ENCODE peak calls at places on chromosome 11, in eight cellular contexts. One of them, this sample, is unnamed.

GRCh38 chr11:76790251-76790650 is 7.1 kb downstream of the TSKU start:
- DNase-seq in G401: no peak
- DNase-seq in hepatocyte: no peak
- DNase-seq in NCI-H1092 treated with DMSO at 0.1 percent for 48 hours: no peak
- DNase-seq in activated T-cell treated with anti-CD3 and anti-CD28 coated beads, Interleukin-2, amount 50 U/mL, for 72 hours: no peak
- DNase-seq in hypothalamus: no peak
- DNase-seq in hippocampal formation: no peak
- DNase-seq in IMR-90: no peak
- DNase-seq in this sample: no peak

GRCh38 chr11:45927332-45927683 is 4.9 kb downstream of the LARGE2 start:
- DNase-seq in G401: no peak
- DNase-seq in hepatocyte: no peak
- DNase-seq in NCI-H1092 treated with DMSO at 0.1 percent for 48 hours: no peak
- DNase-seq in activated T-cell treated with anti-CD3 and anti-CD28 coated beads, Interleukin-2, amount 50 U/mL, for 72 hours: no peak
- DNase-seq in hypothalamus: no peak
- DNase-seq in hippocampal formation: no peak
- DNase-seq in IMR-90: no peak
- DNase-seq in this sample: no peak

GRCh38 chr11:47858169-47858543 is 10.0 kb upstream of the NUP160 start:
- DNase-seq in G401: no peak
- DNase-seq in hepatocyte: peak
- DNase-seq in NCI-H1092 treated with DMSO at 0.1 percent for 48 hours: no peak
- DNase-seq in activated T-cell treated with anti-CD3 and anti-CD28 coated beads, Interleukin-2, amount 50 U/mL, for 72 hours: no peak
- DNase-seq in hypothalamus: no peak
- DNase-seq in hippocampal formation: no peak
- DNase-seq in IMR-90: peak
- DNase-seq in this sample: peak

GRCh38 chr11:23236846-23237550 is 376.7 kb upstream of the CCDC179 start:
- DNase-seq in G401: no peak
- DNase-seq in hepatocyte: no peak
- DNase-seq in NCI-H1092 treated with DMSO at 0.1 percent for 48 hours: no peak
- DNase-seq in activated T-cell treated with anti-CD3 and anti-CD28 coated beads, Interleukin-2, amount 50 U/mL, for 72 hours: no peak
- DNase-seq in hypothalamus: no peak
- DNase-seq in hippocampal formation: no peak
- DNase-seq in IMR-90: peak
- DNase-seq in this sample: peak

GRCh38 chr11:76770642-76771445 is 12.3 kb upstream of the TSKU start:
- DNase-seq in G401: no peak
- DNase-seq in hepatocyte: peak
- DNase-seq in NCI-H1092 treated with DMSO at 0.1 percent for 48 hours: no peak
- DNase-seq in activated T-cell treated with anti-CD3 and anti-CD28 coated beads, Interleukin-2, amount 50 U/mL, for 72 hours: peak
- DNase-seq in hypothalamus: no peak
- DNase-seq in hippocampal formation: no peak
- DNase-seq in IMR-90: peak
- DNase-seq in this sample: peak

GRCh38 chr11:116539211-116539610 is 233.6 kb downstream of the BUD13 start:
- DNase-seq in G401: no peak
- DNase-seq in hepatocyte: no peak
- DNase-seq in NCI-H1092 treated with DMSO at 0.1 percent for 48 hours: no peak
- DNase-seq in activated T-cell treated with anti-CD3 and anti-CD28 coated beads, Interleukin-2, amount 50 U/mL, for 72 hours: no peak
- DNase-seq in hypothalamus: no peak
- DNase-seq in hippocampal formation: no peak
- DNase-seq in IMR-90: no peak
- DNase-seq in this sample: no peak

GRCh38 chr11:115066111-115066660 is 387.9 kb downstream of the NXPE2 start:
- DNase-seq in G401: no peak
- DNase-seq in hepatocyte: no peak
- DNase-seq in NCI-H1092 treated with DMSO at 0.1 percent for 48 hours: no peak
- DNase-seq in activated T-cell treated with anti-CD3 and anti-CD28 coated beads, Interleukin-2, amount 50 U/mL, for 72 hours: no peak
- DNase-seq in hypothalamus: no peak
- DNase-seq in hippocampal formation: no peak
- DNase-seq in IMR-90: no peak
- DNase-seq in this sample: peak

GRCh38 chr11:65562020-65562419 is 3.9 kb upstream of the LTBP3 start:
- DNase-seq in G401: no peak
- DNase-seq in hepatocyte: no peak
- DNase-seq in NCI-H1092 treated with DMSO at 0.1 percent for 48 hours: no peak
- DNase-seq in activated T-cell treated with anti-CD3 and anti-CD28 coated beads, Interleukin-2, amount 50 U/mL, for 72 hours: no peak
- DNase-seq in hypothalamus: no peak
- DNase-seq in hippocampal formation: no peak
- DNase-seq in IMR-90: no peak
- DNase-seq in this sample: no peak

GRCh38 chr11:3669128-3669527 is 2.1 kb downstream of the CHRNA10 start:
- DNase-seq in G401: no peak
- DNase-seq in hepatocyte: no peak
- DNase-seq in NCI-H1092 treated with DMSO at 0.1 percent for 48 hours: no peak
- DNase-seq in activated T-cell treated with anti-CD3 and anti-CD28 coated beads, Interleukin-2, amount 50 U/mL, for 72 hours: no peak
- DNase-seq in hypothalamus: no peak
- DNase-seq in hippocampal formation: no peak
- DNase-seq in IMR-90: no peak
- DNase-seq in this sample: no peak

GRCh38 chr11:119134389-119134978 is 13.1 kb downstream of the HINFP start:
- DNase-seq in G401: peak
- DNase-seq in hepatocyte: no peak
- DNase-seq in NCI-H1092 treated with DMSO at 0.1 percent for 48 hours: no peak
- DNase-seq in activated T-cell treated with anti-CD3 and anti-CD28 coated beads, Interleukin-2, amount 50 U/mL, for 72 hours: no peak
- DNase-seq in hypothalamus: no peak
- DNase-seq in hippocampal formation: no peak
- DNase-seq in IMR-90: no peak
- DNase-seq in this sample: no peak

GRCh38 chr11:20351151-20351550 is 12.4 kb upstream of the HTATIP2 start:
- DNase-seq in G401: no peak
- DNase-seq in hepatocyte: no peak
- DNase-seq in NCI-H1092 treated with DMSO at 0.1 percent for 48 hours: no peak
- DNase-seq in activated T-cell treated with anti-CD3 and anti-CD28 coated beads, Interleukin-2, amount 50 U/mL, for 72 hours: no peak
- DNase-seq in hypothalamus: no peak
- DNase-seq in hippocampal formation: no peak
- DNase-seq in IMR-90: no peak
- DNase-seq in this sample: no peak

This sample was measured in astrocyte.